ENCODE peak calls at places on chromosomes 16 and 17, in five cellular contexts. I is HepG2, Y is fibroblast of mammary gland, F is tibial artery, V is testis. O is an unnamed sample.

GRCh38 chr17:30278032-30278431 is 13.7 kb downstream of the BLMH start:
- DNase-seq in I (peak; percentile 49), Y (peak; percentile 40), F (peak; percentile 40), V (peak; percentile 76), O (peak; percentile 5)

GRCh38 chr16:1447965-1448364 is 3.6 kb upstream of the CCDC154 start:
- DNase-seq in I (no peak), Y (no peak), F (no peak), V (no peak), O (no peak)

GRCh38 chr17:68054296-68054900 is 18.9 kb downstream of the KPNA2 start:
- DNase-seq in I (no peak), Y (peak; percentile 46), F (no peak), V (no peak), O (no peak)

GRCh38 chr16:57802635-57803412 is 533 bp upstream of the KIFC3 start:
- DNase-seq in I (peak; percentile 67), Y (peak; percentile 16), F (peak; percentile 39), V (peak; percentile 82), O (no peak)

GRCh38 chr17:30363715-30364202 is 15.0 kb upstream of the CPD start:
- DNase-seq in I (no peak), Y (peak; percentile 93), F (no peak), V (no peak), O (peak; percentile 93)

GRCh38 chr17:77045441-77046041 is 95.2 kb upstream of the SEC14L1 start:
- DNase-seq in I (no peak), Y (peak; percentile 23), F (no peak), V (no peak), O (peak; percentile 73)

GRCh38 chr17:63425478-63425877 is 20.6 kb downstream of the CYB561 start:
- DNase-seq in I (peak; percentile 80), Y (peak; percentile 86), F (peak; percentile 70), V (peak; percentile 89), O (peak; percentile 79)

GRCh38 chr17:67019809-67020208 is 24.5 kb upstream of the CACNG1 start:
- DNase-seq in I (no peak), Y (no peak), F (no peak), V (no peak), O (no peak)

GRCh38 chr16:77961811-77962210 is 60.5 kb upstream of the CLEC3A start:
- DNase-seq in I (no peak), Y (peak; percentile 35), F (no peak), V (no peak), O (no peak)

GRCh38 chr16:83200005-83200779 is 573.4 kb downstream of the CDH13 start:
- DNase-seq in I (no peak), Y (peak; percentile 46), F (no peak), V (peak; percentile 58), O (peak; percentile 59)

DNA sequence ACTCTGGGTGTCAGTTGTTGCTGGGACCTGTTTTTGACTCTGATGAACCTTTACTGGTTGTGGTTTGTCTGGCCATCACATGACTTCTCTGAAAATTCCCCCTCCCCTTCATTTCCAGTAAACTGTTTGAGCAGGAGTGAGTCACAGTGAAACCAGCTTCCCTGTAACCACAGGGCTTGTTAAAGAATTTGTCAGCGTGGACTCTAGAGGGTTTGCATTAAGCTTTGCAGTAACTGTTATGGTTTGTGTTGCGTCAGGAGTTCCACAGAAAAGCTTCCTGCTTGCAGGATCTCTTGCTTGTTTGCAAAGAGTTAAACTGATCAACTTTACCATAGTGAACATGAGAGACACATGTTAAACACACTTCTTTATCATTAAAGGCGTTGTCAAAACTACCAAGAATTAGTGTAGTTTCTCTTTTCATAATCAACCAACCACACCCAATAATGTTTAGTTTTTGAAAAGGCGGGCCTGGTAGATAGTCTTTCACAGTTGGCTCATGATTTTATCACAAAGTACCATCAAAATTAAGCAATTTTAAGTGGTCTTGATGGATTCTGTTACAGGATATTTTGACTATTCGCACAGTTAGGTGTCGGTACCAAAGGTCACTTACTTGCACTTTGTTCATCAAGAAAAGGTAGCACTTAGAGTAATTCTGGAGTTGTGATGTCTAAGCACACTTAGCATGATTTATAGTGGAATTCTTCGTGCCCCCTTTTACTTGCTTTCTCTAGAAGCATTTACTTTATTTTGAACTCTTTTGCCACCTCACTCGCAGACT is 79.3 kb downstream of the VMP1 start:
- DNase-seq in I (peak; percentile 100), Y (peak; percentile 100), F (peak; percentile 72), V (peak; percentile 30), O (peak; percentile 99)
- TF ChIP-seq CTCF in I (peak; percentile 20), Y (peak; percentile 15), F (no peak), V (no peak), O (no peak)

DNA sequence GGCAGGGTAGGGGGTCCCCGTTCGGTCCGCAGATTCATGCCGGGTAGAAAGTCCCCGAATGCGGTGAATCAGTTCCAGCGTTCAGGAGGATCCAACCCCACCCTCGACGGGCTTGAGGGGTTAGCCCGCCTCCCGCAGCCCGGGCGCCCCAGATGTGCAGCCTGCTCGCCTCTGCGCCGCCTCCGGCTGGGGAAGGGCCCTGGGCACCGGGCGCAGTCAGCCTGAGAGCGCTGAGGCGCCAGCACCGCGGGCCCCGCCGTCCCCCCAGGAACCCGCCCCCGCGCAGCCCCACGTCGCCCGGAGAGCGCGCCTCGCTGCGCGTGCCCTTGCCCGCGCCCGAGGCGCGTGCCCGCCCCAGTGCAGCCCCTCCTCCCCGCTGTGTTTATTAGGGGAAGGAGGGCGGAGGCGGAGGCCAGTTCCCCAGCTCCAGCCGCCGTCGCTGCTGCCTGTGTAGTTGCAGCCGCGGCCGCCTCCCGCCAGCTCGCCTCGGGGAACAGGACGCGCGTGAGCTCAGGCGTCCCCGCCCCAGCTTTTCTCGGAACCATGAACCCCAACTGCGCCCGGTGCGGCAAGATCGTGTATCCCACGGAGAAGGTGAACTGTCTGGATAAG is at the start of gene LASP1:
- DNase-seq in I (peak; percentile 77), Y (peak; percentile 85), F (peak; percentile 89), V (peak; percentile 92), O (peak; percentile 84)
- TF ChIP-seq CTCF in I (no peak), Y (no peak), F (no peak), V (no peak), O (no peak)

GRCh38 chr16:81900014-81900413 is 111.3 kb downstream of the SDR42E1 start:
- DNase-seq in I (no peak), Y (no peak), F (no peak), V (no peak), O (no peak)
- TF ChIP-seq CTCF in I (no peak), Y (no peak), F (no peak), V (no peak), O (no peak)

GRCh38 chr17:40318835-40319332 is 9.9 kb downstream of the RARA start:
- DNase-seq in I (no peak), Y (no peak), F (no peak), V (no peak), O (no peak)
- TF ChIP-seq CTCF in I (no peak), Y (no peak), F (no peak), V (no peak), O (no peak)